ENCODE peak calls at places on chromosome 15, in four cellular contexts. One of them, this sample, is unnamed.
A peak's percentile ranks its signal among the peaks of the same experiment; 100 is the strongest.

GRCh38 chr15:77507911-77508310 is 87.2 kb downstream of the HMG20A start:
- DNase-seq in stimulated activated naive CD8-positive, alpha-beta T cell treated with anti-CD3 and anti-CD28 coated beads, Interleukin-15, amount 100 ng/mL, for 72 hours: no peak
- DNase-seq in NCI-H226: no peak
- DNase-seq in stimulated activated CD4-positive, alpha-beta T cell treated with anti-CD3 and anti-CD28 coated beads, Interleukin-15, amount 100 ng/mL, for 1 hour: no peak
- DNase-seq in this sample: no peak

GRCh38 chr15:58185439-58185838 is 47.3 kb downstream of the AQP9 start:
- DNase-seq in stimulated activated naive CD8-positive, alpha-beta T cell treated with anti-CD3 and anti-CD28 coated beads, Interleukin-15, amount 100 ng/mL, for 72 hours: no peak
- DNase-seq in NCI-H226: no peak
- DNase-seq in stimulated activated CD4-positive, alpha-beta T cell treated with anti-CD3 and anti-CD28 coated beads, Interleukin-15, amount 100 ng/mL, for 1 hour: no peak
- DNase-seq in this sample: no peak

GRCh38 chr15:86553116-86553515 is 473.4 kb downstream of the AGBL1 start:
- DNase-seq in stimulated activated naive CD8-positive, alpha-beta T cell treated with anti-CD3 and anti-CD28 coated beads, Interleukin-15, amount 100 ng/mL, for 72 hours: no peak
- DNase-seq in NCI-H226: no peak
- DNase-seq in stimulated activated CD4-positive, alpha-beta T cell treated with anti-CD3 and anti-CD28 coated beads, Interleukin-15, amount 100 ng/mL, for 1 hour: no peak
- DNase-seq in this sample: no peak

GRCh38 chr15:77030042-77030927 is 35.4 kb downstream of the PSTPIP1 start:
- DNase-seq in stimulated activated naive CD8-positive, alpha-beta T cell treated with anti-CD3 and anti-CD28 coated beads, Interleukin-15, amount 100 ng/mL, for 72 hours: peak; percentile 7
- DNase-seq in NCI-H226: no peak
- DNase-seq in stimulated activated CD4-positive, alpha-beta T cell treated with anti-CD3 and anti-CD28 coated beads, Interleukin-15, amount 100 ng/mL, for 1 hour: peak; percentile 1
- DNase-seq in this sample: no peak

GRCh38 chr15:67762610-67763368 is 62.5 kb upstream of the SKOR1 start:
- DNase-seq in stimulated activated naive CD8-positive, alpha-beta T cell treated with anti-CD3 and anti-CD28 coated beads, Interleukin-15, amount 100 ng/mL, for 72 hours: peak; percentile 77
- DNase-seq in NCI-H226: no peak
- DNase-seq in stimulated activated CD4-positive, alpha-beta T cell treated with anti-CD3 and anti-CD28 coated beads, Interleukin-15, amount 100 ng/mL, for 1 hour: peak; percentile 2
- DNase-seq in this sample: peak; percentile 51

GRCh38 chr15:78830514-78831228 is 19.4 kb upstream of the ADAMTS7 start:
- DNase-seq in stimulated activated naive CD8-positive, alpha-beta T cell treated with anti-CD3 and anti-CD28 coated beads, Interleukin-15, amount 100 ng/mL, for 72 hours: peak; percentile 17
- DNase-seq in NCI-H226: no peak
- DNase-seq in stimulated activated CD4-positive, alpha-beta T cell treated with anti-CD3 and anti-CD28 coated beads, Interleukin-15, amount 100 ng/mL, for 1 hour: no peak
- DNase-seq in this sample: no peak

GRCh38 chr15:48371961-48372360 is 40.7 kb downstream of the DUT start:
- DNase-seq in stimulated activated naive CD8-positive, alpha-beta T cell treated with anti-CD3 and anti-CD28 coated beads, Interleukin-15, amount 100 ng/mL, for 72 hours: no peak
- DNase-seq in NCI-H226: no peak
- DNase-seq in stimulated activated CD4-positive, alpha-beta T cell treated with anti-CD3 and anti-CD28 coated beads, Interleukin-15, amount 100 ng/mL, for 1 hour: no peak
- DNase-seq in this sample: no peak

GRCh38 chr15:58703610-58704009 is 45.9 kb downstream of the ADAM10 start:
- DNase-seq in stimulated activated naive CD8-positive, alpha-beta T cell treated with anti-CD3 and anti-CD28 coated beads, Interleukin-15, amount 100 ng/mL, for 72 hours: no peak
- DNase-seq in NCI-H226: no peak
- DNase-seq in stimulated activated CD4-positive, alpha-beta T cell treated with anti-CD3 and anti-CD28 coated beads, Interleukin-15, amount 100 ng/mL, for 1 hour: no peak
- DNase-seq in this sample: no peak

GRCh38 chr15:57364282-57365007 is 11.9 kb upstream of the CGNL1 start:
- DNase-seq in stimulated activated naive CD8-positive, alpha-beta T cell treated with anti-CD3 and anti-CD28 coated beads, Interleukin-15, amount 100 ng/mL, for 72 hours: no peak
- DNase-seq in NCI-H226: no peak
- DNase-seq in stimulated activated CD4-positive, alpha-beta T cell treated with anti-CD3 and anti-CD28 coated beads, Interleukin-15, amount 100 ng/mL, for 1 hour: no peak
- DNase-seq in this sample: no peak

GRCh38 chr15:100236981-100237720 is 104.6 kb downstream of the ADAMTS17 start:
- DNase-seq in stimulated activated naive CD8-positive, alpha-beta T cell treated with anti-CD3 and anti-CD28 coated beads, Interleukin-15, amount 100 ng/mL, for 72 hours: no peak
- DNase-seq in NCI-H226: no peak
- DNase-seq in stimulated activated CD4-positive, alpha-beta T cell treated with anti-CD3 and anti-CD28 coated beads, Interleukin-15, amount 100 ng/mL, for 1 hour: no peak
- DNase-seq in this sample: no peak

GRCh38 chr15:92653836-92654524 is 1.6 kb downstream of the FAM174B start:
- DNase-seq in stimulated activated naive CD8-positive, alpha-beta T cell treated with anti-CD3 and anti-CD28 coated beads, Interleukin-15, amount 100 ng/mL, for 72 hours: no peak
- DNase-seq in NCI-H226: no peak
- DNase-seq in stimulated activated CD4-positive, alpha-beta T cell treated with anti-CD3 and anti-CD28 coated beads, Interleukin-15, amount 100 ng/mL, for 1 hour: no peak
- DNase-seq in this sample: no peak

GRCh38 chr15:48389701-48390143 is 58.5 kb downstream of the DUT start:
- DNase-seq in stimulated activated naive CD8-positive, alpha-beta T cell treated with anti-CD3 and anti-CD28 coated beads, Interleukin-15, amount 100 ng/mL, for 72 hours: no peak
- DNase-seq in NCI-H226: peak; percentile 48
- DNase-seq in stimulated activated CD4-positive, alpha-beta T cell treated with anti-CD3 and anti-CD28 coated beads, Interleukin-15, amount 100 ng/mL, for 1 hour: no peak
- DNase-seq in this sample: no peak

GRCh38 chr15:73900129-73900712 is 26.0 kb upstream of the LOXL1 start:
- DNase-seq in stimulated activated naive CD8-positive, alpha-beta T cell treated with anti-CD3 and anti-CD28 coated beads, Interleukin-15, amount 100 ng/mL, for 72 hours: no peak
- DNase-seq in NCI-H226: peak; percentile 39
- DNase-seq in stimulated activated CD4-positive, alpha-beta T cell treated with anti-CD3 and anti-CD28 coated beads, Interleukin-15, amount 100 ng/mL, for 1 hour: no peak
- DNase-seq in this sample: no peak

GRCh38 chr15:77630956-77631789 is 1.5 kb downstream of the LINGO1 start:
- DNase-seq in stimulated activated naive CD8-positive, alpha-beta T cell treated with anti-CD3 and anti-CD28 coated beads, Interleukin-15, amount 100 ng/mL, for 72 hours: no peak
- DNase-seq in NCI-H226: no peak
- DNase-seq in stimulated activated CD4-positive, alpha-beta T cell treated with anti-CD3 and anti-CD28 coated beads, Interleukin-15, amount 100 ng/mL, for 1 hour: no peak
- DNase-seq in this sample: no peak

GRCh38 chr15:82159922-82160321 is 102.6 kb downstream of the EFL1 start:
- DNase-seq in stimulated activated naive CD8-positive, alpha-beta T cell treated with anti-CD3 and anti-CD28 coated beads, Interleukin-15, amount 100 ng/mL, for 72 hours: no peak
- DNase-seq in NCI-H226: peak; percentile 90
- DNase-seq in stimulated activated CD4-positive, alpha-beta T cell treated with anti-CD3 and anti-CD28 coated beads, Interleukin-15, amount 100 ng/mL, for 1 hour: no peak
- DNase-seq in this sample: no peak

GRCh38 chr15:64030123-64030522 is 16.2 kb downstream of the DAPK2 start:
- DNase-seq in stimulated activated naive CD8-positive, alpha-beta T cell treated with anti-CD3 and anti-CD28 coated beads, Interleukin-15, amount 100 ng/mL, for 72 hours: no peak
- DNase-seq in NCI-H226: no peak
- DNase-seq in stimulated activated CD4-positive, alpha-beta T cell treated with anti-CD3 and anti-CD28 coated beads, Interleukin-15, amount 100 ng/mL, for 1 hour: no peak
- DNase-seq in this sample: no peak

This sample was measured in activated naive CD8-positive, alpha-beta T cell treated with anti-CD3 and anti-CD28 coated beads, Interleukin-2, amount 50 U/mL, for 16 hours.